ENCODE peak calls at places on chromosomes 12 and 14, in eight cellular contexts. One of them, this sample, is unnamed.

GRCh38 chr14:61876362-61877049 is 114.3 kb downstream of the SNAPC1 start:
- DNase-seq in ELR: no peak
- DNase-seq in activated naive CD4-positive, alpha-beta T cell treated with Interleukin-2 at 50 U/mL for 16 hours: no peak
- DNase-seq in stimulated activated CD8-positive, alpha-beta memory T cell treated with anti-CD3 and anti-CD28 coated beads, Interleukin-7, amount 100 ng/mL, for 4 hours: no peak
- DNase-seq in Kasumi-1: no peak
- DNase-seq in Peyer's patch: no peak
- DNase-seq in endothelial cell of umbilical vein: no peak
- DNase-seq in fibroblast of pulmonary artery: no peak
- DNase-seq in this sample: no peak

GRCh38 chr14:68932686-68933085 is 46.4 kb downstream of the ACTN1 start:
- DNase-seq in ELR: no peak
- DNase-seq in activated naive CD4-positive, alpha-beta T cell treated with Interleukin-2 at 50 U/mL for 16 hours: no peak
- DNase-seq in stimulated activated CD8-positive, alpha-beta memory T cell treated with anti-CD3 and anti-CD28 coated beads, Interleukin-7, amount 100 ng/mL, for 4 hours: no peak
- DNase-seq in Kasumi-1: no peak
- DNase-seq in Peyer's patch: no peak
- DNase-seq in endothelial cell of umbilical vein: no peak
- DNase-seq in fibroblast of pulmonary artery: no peak
- DNase-seq in this sample: no peak

GRCh38 chr14:73250781-73251500 is 13.6 kb downstream of the PAPLN start:
- DNase-seq in ELR: no peak
- DNase-seq in activated naive CD4-positive, alpha-beta T cell treated with Interleukin-2 at 50 U/mL for 16 hours: no peak
- DNase-seq in stimulated activated CD8-positive, alpha-beta memory T cell treated with anti-CD3 and anti-CD28 coated beads, Interleukin-7, amount 100 ng/mL, for 4 hours: no peak
- DNase-seq in Kasumi-1: no peak
- DNase-seq in Peyer's patch: peak
- DNase-seq in endothelial cell of umbilical vein: no peak
- DNase-seq in fibroblast of pulmonary artery: no peak
- DNase-seq in this sample: no peak

GRCh38 chr14:93090826-93091583 is 24.7 kb downstream of the ITPK1 start:
- DNase-seq in ELR: no peak
- DNase-seq in activated naive CD4-positive, alpha-beta T cell treated with Interleukin-2 at 50 U/mL for 16 hours: no peak
- DNase-seq in stimulated activated CD8-positive, alpha-beta memory T cell treated with anti-CD3 and anti-CD28 coated beads, Interleukin-7, amount 100 ng/mL, for 4 hours: no peak
- DNase-seq in Kasumi-1: no peak
- DNase-seq in Peyer's patch: no peak
- DNase-seq in endothelial cell of umbilical vein: no peak
- DNase-seq in fibroblast of pulmonary artery: peak
- DNase-seq in this sample: no peak

GRCh38 chr12:114726092-114726710 is 42.2 kb upstream of the TBX3 start:
- DNase-seq in ELR: no peak
- DNase-seq in activated naive CD4-positive, alpha-beta T cell treated with Interleukin-2 at 50 U/mL for 16 hours: no peak
- DNase-seq in stimulated activated CD8-positive, alpha-beta memory T cell treated with anti-CD3 and anti-CD28 coated beads, Interleukin-7, amount 100 ng/mL, for 4 hours: no peak
- DNase-seq in Kasumi-1: no peak
- DNase-seq in Peyer's patch: no peak
- DNase-seq in endothelial cell of umbilical vein: no peak
- DNase-seq in fibroblast of pulmonary artery: no peak
- DNase-seq in this sample: no peak

GRCh38 chr12:55718020-55718419 is 2.2 kb upstream of the RDH5 start:
- DNase-seq in ELR: peak
- DNase-seq in activated naive CD4-positive, alpha-beta T cell treated with Interleukin-2 at 50 U/mL for 16 hours: no peak
- DNase-seq in stimulated activated CD8-positive, alpha-beta memory T cell treated with anti-CD3 and anti-CD28 coated beads, Interleukin-7, amount 100 ng/mL, for 4 hours: no peak
- DNase-seq in Kasumi-1: no peak
- DNase-seq in Peyer's patch: no peak
- DNase-seq in endothelial cell of umbilical vein: no peak
- DNase-seq in fibroblast of pulmonary artery: no peak
- DNase-seq in this sample: no peak

GRCh38 chr14:102966681-102967505 is 44.4 kb downstream of the AMN start:
- DNase-seq in ELR: no peak
- DNase-seq in activated naive CD4-positive, alpha-beta T cell treated with Interleukin-2 at 50 U/mL for 16 hours: no peak
- DNase-seq in stimulated activated CD8-positive, alpha-beta memory T cell treated with anti-CD3 and anti-CD28 coated beads, Interleukin-7, amount 100 ng/mL, for 4 hours: no peak
- DNase-seq in Kasumi-1: no peak
- DNase-seq in Peyer's patch: no peak
- DNase-seq in endothelial cell of umbilical vein: no peak
- DNase-seq in fibroblast of pulmonary artery: no peak
- DNase-seq in this sample: no peak

GRCh38 chr14:24965934-24966593 is 83.9 kb downstream of the STXBP6 start:
- DNase-seq in ELR: peak
- DNase-seq in activated naive CD4-positive, alpha-beta T cell treated with Interleukin-2 at 50 U/mL for 16 hours: no peak
- DNase-seq in stimulated activated CD8-positive, alpha-beta memory T cell treated with anti-CD3 and anti-CD28 coated beads, Interleukin-7, amount 100 ng/mL, for 4 hours: no peak
- DNase-seq in Kasumi-1: no peak
- DNase-seq in Peyer's patch: no peak
- DNase-seq in endothelial cell of umbilical vein: peak
- DNase-seq in fibroblast of pulmonary artery: peak
- DNase-seq in this sample: peak

GRCh38 chr12:90791445-90791844 is 163.5 kb downstream of the CCER1 start:
- DNase-seq in ELR: no peak
- DNase-seq in activated naive CD4-positive, alpha-beta T cell treated with Interleukin-2 at 50 U/mL for 16 hours: no peak
- DNase-seq in stimulated activated CD8-positive, alpha-beta memory T cell treated with anti-CD3 and anti-CD28 coated beads, Interleukin-7, amount 100 ng/mL, for 4 hours: no peak
- DNase-seq in Kasumi-1: no peak
- DNase-seq in Peyer's patch: no peak
- DNase-seq in endothelial cell of umbilical vein: no peak
- DNase-seq in fibroblast of pulmonary artery: no peak
- DNase-seq in this sample: no peak

GRCh38 chr14:90023176-90023896 is 38.5 kb upstream of the KCNK13 start:
- DNase-seq in ELR: no peak
- DNase-seq in activated naive CD4-positive, alpha-beta T cell treated with Interleukin-2 at 50 U/mL for 16 hours: no peak
- DNase-seq in stimulated activated CD8-positive, alpha-beta memory T cell treated with anti-CD3 and anti-CD28 coated beads, Interleukin-7, amount 100 ng/mL, for 4 hours: no peak
- DNase-seq in Kasumi-1: no peak
- DNase-seq in Peyer's patch: no peak
- DNase-seq in endothelial cell of umbilical vein: no peak
- DNase-seq in fibroblast of pulmonary artery: peak
- DNase-seq in this sample: no peak

GRCh38 chr14:68756071-68756481 is 36.8 kb downstream of the ZFP36L1 start:
- DNase-seq in ELR: no peak
- DNase-seq in activated naive CD4-positive, alpha-beta T cell treated with Interleukin-2 at 50 U/mL for 16 hours: no peak
- DNase-seq in stimulated activated CD8-positive, alpha-beta memory T cell treated with anti-CD3 and anti-CD28 coated beads, Interleukin-7, amount 100 ng/mL, for 4 hours: no peak
- DNase-seq in Kasumi-1: no peak
- DNase-seq in Peyer's patch: no peak
- DNase-seq in endothelial cell of umbilical vein: no peak
- DNase-seq in fibroblast of pulmonary artery: no peak
- DNase-seq in this sample: no peak

GRCh38 chr12:109766251-109766778 is 52.7 kb downstream of the FAM222A start:
- DNase-seq in ELR: no peak
- DNase-seq in activated naive CD4-positive, alpha-beta T cell treated with Interleukin-2 at 50 U/mL for 16 hours: no peak
- DNase-seq in stimulated activated CD8-positive, alpha-beta memory T cell treated with anti-CD3 and anti-CD28 coated beads, Interleukin-7, amount 100 ng/mL, for 4 hours: no peak
- DNase-seq in Kasumi-1: no peak
- DNase-seq in Peyer's patch: peak
- DNase-seq in endothelial cell of umbilical vein: no peak
- DNase-seq in fibroblast of pulmonary artery: no peak
- DNase-seq in this sample: no peak

GRCh38 chr12:68406134-68406576 is 74.0 kb upstream of the MDM1 start:
- DNase-seq in ELR: peak
- DNase-seq in activated naive CD4-positive, alpha-beta T cell treated with Interleukin-2 at 50 U/mL for 16 hours: no peak
- DNase-seq in stimulated activated CD8-positive, alpha-beta memory T cell treated with anti-CD3 and anti-CD28 coated beads, Interleukin-7, amount 100 ng/mL, for 4 hours: no peak
- DNase-seq in Kasumi-1: peak
- DNase-seq in Peyer's patch: peak
- DNase-seq in endothelial cell of umbilical vein: peak
- DNase-seq in fibroblast of pulmonary artery: peak
- DNase-seq in this sample: peak

GRCh38 chr12:131535779-131536178 is 175.1 kb upstream of the SFSWAP start:
- DNase-seq in ELR: no peak
- DNase-seq in activated naive CD4-positive, alpha-beta T cell treated with Interleukin-2 at 50 U/mL for 16 hours: no peak
- DNase-seq in stimulated activated CD8-positive, alpha-beta memory T cell treated with anti-CD3 and anti-CD28 coated beads, Interleukin-7, amount 100 ng/mL, for 4 hours: no peak
- DNase-seq in Kasumi-1: no peak
- DNase-seq in Peyer's patch: no peak
- DNase-seq in endothelial cell of umbilical vein: no peak
- DNase-seq in fibroblast of pulmonary artery: no peak
- DNase-seq in this sample: no peak

GRCh38 chr12:131915774-131916173 is 13.3 kb upstream of the PUS1 start:
- DNase-seq in ELR: no peak
- DNase-seq in activated naive CD4-positive, alpha-beta T cell treated with Interleukin-2 at 50 U/mL for 16 hours: no peak
- DNase-seq in stimulated activated CD8-positive, alpha-beta memory T cell treated with anti-CD3 and anti-CD28 coated beads, Interleukin-7, amount 100 ng/mL, for 4 hours: no peak
- DNase-seq in Kasumi-1: no peak
- DNase-seq in Peyer's patch: no peak
- DNase-seq in endothelial cell of umbilical vein: no peak
- DNase-seq in fibroblast of pulmonary artery: no peak
- DNase-seq in this sample: no peak

GRCh38 chr14:68547305-68548193 is 245.3 kb downstream of the ZFP36L1 start:
- DNase-seq in ELR: peak
- DNase-seq in activated naive CD4-positive, alpha-beta T cell treated with Interleukin-2 at 50 U/mL for 16 hours: no peak
- DNase-seq in stimulated activated CD8-positive, alpha-beta memory T cell treated with anti-CD3 and anti-CD28 coated beads, Interleukin-7, amount 100 ng/mL, for 4 hours: no peak
- DNase-seq in Kasumi-1: no peak
- DNase-seq in Peyer's patch: no peak
- DNase-seq in endothelial cell of umbilical vein: no peak
- DNase-seq in fibroblast of pulmonary artery: peak
- DNase-seq in this sample: peak

GRCh38 chr14:57182760-57183503 is 85.8 kb downstream of the EXOC5 start:
- DNase-seq in ELR: peak
- DNase-seq in activated naive CD4-positive, alpha-beta T cell treated with Interleukin-2 at 50 U/mL for 16 hours: no peak
- DNase-seq in stimulated activated CD8-positive, alpha-beta memory T cell treated with anti-CD3 and anti-CD28 coated beads, Interleukin-7, amount 100 ng/mL, for 4 hours: no peak
- DNase-seq in Kasumi-1: peak
- DNase-seq in Peyer's patch: no peak
- DNase-seq in endothelial cell of umbilical vein: no peak
- DNase-seq in fibroblast of pulmonary artery: peak
- DNase-seq in this sample: peak

GRCh38 chr12:76583301-76583700 is 23.7 kb upstream of the OSBPL8 start:
- DNase-seq in ELR: no peak
- DNase-seq in activated naive CD4-positive, alpha-beta T cell treated with Interleukin-2 at 50 U/mL for 16 hours: no peak
- DNase-seq in stimulated activated CD8-positive, alpha-beta memory T cell treated with anti-CD3 and anti-CD28 coated beads, Interleukin-7, amount 100 ng/mL, for 4 hours: no peak
- DNase-seq in Kasumi-1: no peak
- DNase-seq in Peyer's patch: no peak
- DNase-seq in endothelial cell of umbilical vein: no peak
- DNase-seq in fibroblast of pulmonary artery: no peak
- DNase-seq in this sample: no peak